ENCODE peak calls at places on chromosomes 2 and 18, in four cellular contexts. W, H, D and I are unnamed samples.

GRCh38 chr2:58054264-58054663 is 7.7 kb downstream of the VRK2 start:
- DNase-seq in W (no peak), H (no peak), D (no peak), I (no peak)

GRCh38 chr2:160295519-160296231 is 95.6 kb upstream of the ITGB6 start:
- DNase-seq in W (no peak), H (peak), D (no peak), I (no peak)

GRCh38 chr2:2660789-2661355 is 329.8 kb upstream of the MYT1L start:
- DNase-seq in W (no peak), H (no peak), D (no peak), I (no peak)

GRCh38 chr2:20666114-20666363 is 905 bp upstream of the GDF7 start:
- DNase-seq in W (no peak), H (no peak), D (no peak), I (no peak)

GRCh38 chr2:79393806-79394484 is 118.9 kb upstream of the CTNNA2 start:
- DNase-seq in W (no peak), H (no peak), D (no peak), I (no peak)

GRCh38 chr18:13099113-13099512 is 108.0 kb downstream of the CEP192 start:
- DNase-seq in W (no peak), H (no peak), D (no peak), I (no peak)

GRCh38 chr18:28905509-28905908 is 728.6 kb upstream of the CDH2 start:
- DNase-seq in W (no peak), H (no peak), D (no peak), I (no peak)

GRCh38 chr2:162107361-162107901 is 33.4 kb upstream of the DPP4 start:
- DNase-seq in W (no peak), H (no peak), D (no peak), I (no peak)

GRCh38 chr2:44429034-44429433 is 67.3 kb downstream of the CAMKMT start:
- DNase-seq in W (no peak), H (no peak), D (peak), I (no peak)

GRCh38 chr2:5076599-5076998 is 615.6 kb upstream of the SOX11 start:
- DNase-seq in W (no peak), H (no peak), D (no peak), I (no peak)

GRCh38 chr2:99470957-99471356 is 18.9 kb downstream of the REV1 start:
- DNase-seq in W (no peak), H (no peak), D (no peak), I (no peak)

GRCh38 chr2:213021971-213022899 is 129.2 kb downstream of the IKZF2 start:
- DNase-seq in W (no peak), H (no peak), D (no peak), I (no peak)

GRCh38 chr2:189300917-189301316 is 121.4 kb upstream of the COL5A2 start:
- DNase-seq in W (no peak), H (peak), D (no peak), I (no peak)

GRCh38 chr2:239285071-239285931 is 115.5 kb downstream of the HDAC4 start:
- DNase-seq in W (no peak), H (no peak), D (no peak), I (no peak)

GRCh38 chr2:121570665-121571055 is 40.0 kb downstream of the RNU4ATAC start:
- DNase-seq in W (no peak), H (no peak), D (no peak), I (no peak)

GRCh38 chr18:69785466-69785865 is 162.2 kb downstream of the CD226 start:
- DNase-seq in W (no peak), H (no peak), D (no peak), I (no peak)

GRCh38 chr18:34385306-34385705 is 160.6 kb upstream of the NOL4 start:
- DNase-seq in W (no peak), H (no peak), D (no peak), I (no peak)

GRCh38 chr18:27717816-27718215 is 459.1 kb downstream of the CDH2 start:
- DNase-seq in W (no peak), H (no peak), D (no peak), I (no peak)

GRCh38 chr2:54858021-54858681 is 134.7 kb downstream of the EML6 start:
- DNase-seq in W (no peak), H (no peak), D (no peak), I (no peak)

GRCh38 chr2:216139884-216140283 is 30.7 kb downstream of the XRCC5 start:
- DNase-seq in W (no peak), H (no peak), D (no peak), I (no peak)

GRCh38 chr2:10194021-10194820 is 71.7 kb downstream of the RRM2 start:
- DNase-seq in W (no peak), H (no peak), D (no peak), I (no peak)

GRCh38 chr2:206438196-206438727 is 5.1 kb upstream of the ADAM23 start:
- DNase-seq in W (no peak), H (no peak), D (no peak), I (no peak)

GRCh38 chr2:179749210-179749609 is 112.2 kb downstream of the ZNF385B start:
- DNase-seq in W (no peak), H (no peak), D (no peak), I (no peak)

GRCh38 chr18:56298935-56299334 is 339.5 kb downstream of the TXNL1 start:
- DNase-seq in W (no peak), H (no peak), D (peak), I (no peak)

GRCh38 chr2:128313076-128313836 is 5.4 kb downstream of the HS6ST1 start:
- DNase-seq in W (no peak), H (peak), D (no peak), I (peak)

GRCh38 chr2:121810959-121811853 is 55.8 kb downstream of the TSN start:
- DNase-seq in W (no peak), H (peak), D (peak), I (peak)

GRCh38 chr2:240728827-240729226 is 37.2 kb downstream of the AQP12A start:
- DNase-seq in W (no peak), H (no peak), D (no peak), I (no peak)

GRCh38 chr2:45380131-45380836 is 230.8 kb downstream of the SRBD1 start:
- DNase-seq in W (no peak), H (no peak), D (no peak), I (no peak)

GRCh38 chr18:2982452-2983172 is 30.3 kb downstream of the LPIN2 start:
- DNase-seq in W (no peak), H (peak), D (no peak), I (no peak)

GRCh38 chr2:74105413-74105812 is 42.3 kb downstream of the BOLA3 start:
- DNase-seq in W (no peak), H (no peak), D (no peak), I (no peak)

GRCh38 chr2:46877619-46878113 is 37.9 kb downstream of the MCFD2 start:
- DNase-seq in W (no peak), H (no peak), D (no peak), I (no peak)

GRCh38 chr2:237456200-237456731 is 30.8 kb upstream of the MLPH start:
- DNase-seq in W (no peak), H (no peak), D (no peak), I (no peak)

GRCh38 chr18:63523660-63524059 is 18.5 kb upstream of the SERPINB12 start:
- DNase-seq in W (no peak), H (no peak), D (no peak), I (no peak)